ENCODE peak calls at places on chromosomes 3 and 15, in six cellular contexts. G is K562, C is H1, P is HepG2, L is GM12891, S is GM12878. A is an unnamed sample.

GRCh38 chr15:96181873-96182301 is 148.6 kb upstream of the NR2F2 start:
- DNase-seq in P (no peak), C (no peak), G (no peak), L (no peak), S (no peak), A (no peak)

GRCh38 chr3:34212671-34213070 is 414.2 kb downstream of the PDCD6IP start:
- DNase-seq in S (no peak), G (no peak), P (no peak), C (no peak), L (no peak), A (no peak)

GRCh38 chr15:67335534-67336222 is 81.1 kb downstream of the IQCH start:
- DNase-seq in C (no peak), P (no peak), L (no peak), S (no peak), G (no peak), A (no peak)

GRCh38 chr15:89399390-89400120 is 64.9 kb upstream of the POLG start:
- DNase-seq in L (peak), C (no peak), G (peak), S (no peak), P (no peak), A (peak)

GRCh38 chr15:95174880-95175279 is 943.5 kb downstream of the MCTP2 start:
- DNase-seq in L (no peak), S (no peak), C (no peak), G (no peak), P (no peak), A (no peak)

GRCh38 chr15:80502782-80503181 is 98.6 kb downstream of the ARNT2 start:
- DNase-seq in L (no peak), P (no peak), S (no peak), C (peak), G (no peak), A (no peak)

GRCh38 chr3:31014317-31015040 is 120.0 kb upstream of the GADL1 start:
- DNase-seq in L (no peak), P (no peak), C (no peak), S (no peak), G (no peak), A (no peak)

GRCh38 chr3:23735575-23736326 is 70.0 kb upstream of the UBE2E1 start:
- DNase-seq in L (no peak), G (no peak), C (no peak), P (no peak), S (no peak), A (no peak)

GRCh38 chr3:135081451-135082434 is 286.7 kb downstream of the EPHB1 start:
- DNase-seq in P (no peak), G (no peak), C (no peak), S (no peak), L (no peak), A (no peak)

GRCh38 chr3:77190281-77190841 is 150.5 kb downstream of the ROBO2 start:
- DNase-seq in L (no peak), S (no peak), C (no peak), G (no peak), P (no peak), A (no peak)

GRCh38 chr3:58366699-58367098 is 34.0 kb downstream of the PXK start:
- DNase-seq in P (no peak), C (no peak), L (no peak), S (no peak), G (no peak), A (no peak)

GRCh38 chr15:86988075-86988474 is 908.4 kb downstream of the AGBL1 start:
- DNase-seq in S (no peak), L (no peak), G (no peak), C (no peak), P (no peak), A (no peak)

GRCh38 chr3:153639634-153640033 is 477.6 kb downstream of the RAP2B start:
- DNase-seq in S (no peak), G (no peak), L (no peak), C (no peak), P (no peak), A (no peak)

GRCh38 chr3:154139996-154140436 is 18.8 kb downstream of the ARHGEF26 start:
- DNase-seq in S (no peak), L (no peak), C (no peak), P (peak), G (no peak), A (no peak)

GRCh38 chr3:30319713-30320112 is 286.7 kb upstream of the TGFBR2 start:
- DNase-seq in P (peak), G (no peak), C (peak), S (no peak), L (no peak), A (no peak)

GRCh38 chr3:96803860-96804259 is 10.5 kb upstream of the EPHA6 start:
- DNase-seq in L (no peak), S (no peak), C (no peak), G (no peak), P (no peak), A (no peak)

GRCh38 chr3:161217496-161217895 is 3.6 kb upstream of the NMD3 start:
- DNase-seq in L (no peak), C (no peak), P (peak), S (no peak), G (peak), A (no peak)

GRCh38 chr3:162992741-162993140 is 1496.1 kb downstream of the OTOL1 start:
- DNase-seq in S (no peak), C (no peak), L (no peak), G (no peak), P (no peak), A (no peak)

GRCh38 chr3:51198476-51198875 is 186.6 kb upstream of the MANF start:
- DNase-seq in C (no peak), S (no peak), L (no peak), G (no peak), P (no peak), A (no peak)

GRCh38 chr15:62141200-62141599 is 23.9 kb downstream of the C2CD4B start:
- DNase-seq in L (no peak), C (no peak), S (no peak), P (no peak), G (no peak), A (no peak)

GRCh38 chr3:22474706-22475470 is 723.9 kb upstream of the ZNF385D start:
- DNase-seq in G (no peak), L (no peak), P (no peak), C (no peak), S (no peak), A (no peak)

GRCh38 chr3:194381460-194381875 is 11.9 kb upstream of the LRRC15 start:
- DNase-seq in L (no peak), G (no peak), S (no peak), C (no peak), P (no peak), A (no peak)
- TF ChIP-seq TAF1 in L (no peak), G (no peak), S (no peak), C (no peak), P (no peak), A (no peak)

GRCh38 chr3:120157113-120157512 is 62.9 kb upstream of the GSK3B start:
- DNase-seq in G (no peak), S (no peak), L (no peak), C (no peak), P (no peak), A (no peak)

GRCh38 chr3:120162400-120162799 is 68.2 kb upstream of the GSK3B start:
- DNase-seq in S (no peak), P (no peak), G (no peak), C (no peak), L (no peak), A (no peak)

GRCh38 chr3:120157681-120158080 is 63.4 kb upstream of the GSK3B start:
- DNase-seq in S (no peak), L (no peak), P (no peak), C (no peak), G (no peak), A (no peak)

GRCh38 chr3:120161902-120162301 is 67.7 kb upstream of the GSK3B start:
- DNase-seq in G (no peak), S (no peak), C (no peak), P (no peak), L (no peak), A (no peak)

DNA sequence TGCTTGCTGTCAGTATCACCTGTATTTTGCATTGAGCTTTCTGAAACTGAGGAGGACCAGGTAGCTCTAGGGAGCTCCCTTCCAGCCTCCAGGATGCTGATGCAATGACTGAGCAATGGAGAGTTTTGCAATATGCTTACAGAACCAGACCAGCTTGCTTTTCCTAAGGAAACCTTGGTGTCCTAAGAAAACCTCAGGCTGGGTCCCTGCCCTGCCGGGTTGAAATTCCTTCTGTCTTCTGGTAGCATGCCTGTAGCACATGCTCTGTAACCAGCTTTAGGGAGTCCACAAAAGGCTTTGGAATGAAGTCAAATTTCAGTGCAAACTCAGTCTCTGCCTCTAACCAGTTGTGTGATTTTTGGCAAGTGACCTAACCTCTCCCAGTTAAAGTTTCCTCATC is 65.8 kb upstream of the GSK3B start:
- DNase-seq in S (no peak), L (no peak), P (no peak), G (no peak), C (no peak), A (no peak)
- TF ChIP-seq POLR2AphosphoS5 in S (no peak), L (no peak), P (no peak), G (no peak), C (no peak), A (no peak)

GRCh38 chr3:196971094-196971698 is 2.6 kb upstream of the PIGZ start:
- DNase-seq in G (peak), P (no peak), C (no peak), S (no peak), L (no peak), A (no peak)

GRCh38 chr3:196969001-196969659 is 497 bp upstream of the PIGZ start:
- DNase-seq in P (no peak), C (no peak), G (peak), L (peak), S (no peak), A (peak)

GRCh38 chr3:196970547-196971093 is 2.0 kb upstream of the PIGZ start:
- DNase-seq in G (no peak), P (no peak), C (no peak), S (no peak), L (no peak), A (no peak)

GRCh38 chr3:196968233-196969000 is at the start of gene PIGZ:
- DNase-seq in P (no peak), C (peak), S (no peak), G (peak), L (peak), A (peak)

DNA sequence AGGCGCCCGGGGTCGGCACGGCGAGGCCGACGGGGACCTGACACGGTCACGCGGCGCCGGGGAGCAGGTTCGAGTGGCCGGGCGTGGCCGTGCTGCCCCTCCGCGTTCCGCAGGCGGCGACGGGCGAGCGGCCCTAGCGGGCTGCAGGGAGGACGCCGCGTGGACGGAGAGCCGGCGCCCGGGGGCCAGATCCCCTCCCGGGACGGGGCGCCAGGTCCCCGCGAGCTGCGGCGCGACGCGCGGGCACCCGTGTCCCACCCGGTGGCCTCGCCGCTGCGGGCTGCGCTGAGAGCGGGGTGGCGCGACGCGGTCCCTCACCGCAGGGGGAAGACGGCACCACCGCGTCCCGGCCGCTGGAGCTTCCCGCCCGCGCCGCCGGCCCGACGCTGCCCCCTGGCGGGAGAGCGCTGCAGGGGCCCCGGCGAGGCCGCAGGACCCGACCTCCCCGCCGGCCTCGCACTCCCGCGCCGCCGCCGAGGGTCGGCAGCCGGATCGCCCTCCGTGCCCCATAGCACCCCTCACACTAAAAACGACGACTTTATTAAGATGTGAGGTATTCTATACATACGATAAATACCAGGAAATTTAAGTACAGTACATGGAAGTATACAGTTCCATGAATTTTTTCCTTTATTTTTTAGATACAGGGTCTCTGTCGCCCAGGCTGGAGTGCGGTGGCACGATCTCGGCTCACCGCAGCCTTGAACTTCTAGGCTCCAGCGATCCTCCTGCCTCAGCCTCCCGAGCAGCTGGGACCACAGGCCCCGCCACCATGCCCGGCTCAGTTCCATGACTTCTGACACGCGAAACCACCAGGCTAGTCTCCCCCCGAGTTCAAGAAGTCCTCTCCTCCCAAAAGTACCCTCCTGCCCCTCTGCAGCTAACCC is 1.3 kb upstream of the PIGZ start:
- DNase-seq in S (no peak), C (peak), L (peak), G (peak), P (no peak), A (peak)
- TF ChIP-seq POLR2A in S (peak), C (no peak), L (no peak), G (no peak), P (no peak), A (no peak)

GRCh38 chr3:108474581-108474980 is 35.8 kb downstream of the MYH15 start:
- DNase-seq in L (no peak), S (no peak), P (no peak), G (no peak), C (no peak), A (no peak)

GRCh38 chr3:108473711-108474110 is 36.7 kb downstream of the MYH15 start:
- DNase-seq in P (no peak), L (no peak), C (no peak), S (no peak), G (no peak), A (no peak)

GRCh38 chr3:108479212-108479611 is 31.2 kb downstream of the MYH15 start:
- DNase-seq in G (no peak), L (no peak), P (no peak), C (no peak), S (no peak), A (no peak)

GRCh38 chr3:108475220-108475782 is 35.1 kb downstream of the MYH15 start:
- DNase-seq in C (no peak), S (no peak), L (no peak), P (no peak), G (no peak), A (no peak)

DNA sequence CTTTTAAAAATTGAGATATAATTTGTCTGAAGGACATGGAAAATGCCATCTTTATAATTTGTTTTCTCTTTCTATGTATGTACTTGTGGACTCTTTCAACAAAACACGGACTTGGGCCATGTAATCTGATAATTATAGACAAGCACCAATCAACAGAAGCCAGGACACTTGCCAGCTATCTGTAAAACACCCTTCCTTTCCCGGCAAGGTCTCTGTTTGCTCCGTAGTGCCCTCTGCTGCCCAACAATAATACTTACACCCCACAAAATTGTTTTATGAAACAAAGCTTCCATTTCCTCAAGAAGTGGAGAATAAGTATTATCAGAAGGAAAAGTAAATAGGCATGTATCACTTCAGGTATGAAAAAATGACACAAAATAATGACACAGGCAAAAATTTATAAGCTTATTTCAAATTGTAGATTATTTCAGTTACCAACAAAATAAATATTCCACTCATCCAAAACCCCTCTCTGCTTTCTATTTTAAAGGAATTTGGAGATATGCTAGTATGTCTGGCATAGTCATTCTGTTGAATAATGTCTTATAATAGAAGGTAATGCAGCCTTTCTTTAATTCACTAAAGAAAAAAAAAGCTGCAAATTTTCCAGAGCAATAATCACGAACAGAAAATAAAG is 32.8 kb downstream of the MYH15 start:
- DNase-seq in G (peak), S (peak), L (peak), C (peak), P (peak), A (peak)
- TF ChIP-seq TAF1 in G (no peak), S (no peak), L (no peak), C (no peak), P (no peak), A (no peak)

GRCh38 chr15:70141376-70142071 is 43.8 kb upstream of the TLE3 start:
- DNase-seq in C (no peak), L (no peak), P (no peak), S (no peak), G (no peak), A (no peak)

GRCh38 chr15:70140543-70141375 is 43.0 kb upstream of the TLE3 start:
- DNase-seq in S (no peak), P (peak), G (no peak), C (peak), L (no peak), A (no peak)

GRCh38 chr15:70142072-70142321 is 44.3 kb upstream of the TLE3 start:
- DNase-seq in S (no peak), L (no peak), G (no peak), P (no peak), C (no peak), A (no peak)

GRCh38 chr15:70140031-70140542 is 42.4 kb upstream of the TLE3 start:
- DNase-seq in G (no peak), C (no peak), L (no peak), P (no peak), S (no peak), A (no peak)

GRCh38 chr15:70142322-70143191 is 44.8 kb upstream of the TLE3 start:
- DNase-seq in C (no peak), L (no peak), P (no peak), G (peak), S (no peak), A (no peak)
- TF ChIP-seq POLR2AphosphoS5 in C (no peak), L (no peak), P (no peak), G (no peak), S (no peak), A (no peak)

GRCh38 chr3:149273096-149273751 is 51.6 kb upstream of the CP start:
- DNase-seq in C (no peak), S (peak), P (peak), L (no peak), G (peak), A (no peak)
- TF ChIP-seq POLR2A in C (no peak), S (no peak), P (no peak), L (no peak), G (no peak), A (no peak)

GRCh38 chr3:128617270-128617556 is 33.4 kb downstream of the RPN1 start:
- DNase-seq in S (no peak), L (no peak), G (no peak), P (no peak), C (no peak), A (no peak)

GRCh38 chr3:128616516-128617269 is 33.9 kb downstream of the RPN1 start:
- DNase-seq in C (no peak), P (no peak), G (no peak), S (no peak), L (no peak), A (no peak)

GRCh38 chr3:128618398-128618726 is 32.3 kb downstream of the RPN1 start:
- DNase-seq in L (no peak), C (no peak), P (no peak), G (no peak), S (no peak), A (no peak)

GRCh38 chr3:128619146-128619890 is 31.3 kb downstream of the RPN1 start:
- DNase-seq in S (no peak), P (no peak), G (no peak), C (no peak), L (no peak), A (no peak)

GRCh38 chr3:128617557-128618397 is 32.8 kb downstream of the RPN1 start:
- DNase-seq in L (peak), P (peak), C (peak), G (peak), S (peak), A (peak)
- TF ChIP-seq TAF1 in L (peak), P (peak), C (peak), G (no peak), S (peak), A (peak)